ENCODE peak calls at places on chromosomes 11 and 22, in nine cellular contexts. O, A, P, U, T, Z, F, E and Y are unnamed samples.

GRCh38 chr11:16126361-16126760 is 230.0 kb downstream of the SOX6 start:
- DNase-seq in P (no peak), Z (no peak), U (no peak), T (no peak), F (no peak), E (no peak), O (no peak), A (no peak), Y (no peak)

GRCh38 chr11:67558084-67558772 is 25.4 kb upstream of the GSTP1 start:
- DNase-seq in A (no peak), P (no peak), F (no peak), U (peak; percentile 53), O (no peak), T (peak; percentile 71), E (no peak), Z (no peak), Y (no peak)

GRCh38 chr11:133946541-133947297 is 10.0 kb downstream of the IGSF9B start:
- DNase-seq in E (no peak), A (no peak), P (no peak), Z (no peak), F (no peak), T (no peak), O (no peak), U (no peak), Y (no peak)

GRCh38 chr22:20750461-20751184 is 23.3 kb upstream of the SERPIND1 start:
- DNase-seq in E (peak; percentile 70), A (peak; percentile 22), P (no peak), U (peak; percentile 50), O (peak; percentile 61), Z (peak; percentile 72), F (peak; percentile 77), T (peak; percentile 38), Y (no peak)

GRCh38 chr11:44950036-44950624 is 553 bp downstream of the TP53I11 start:
- DNase-seq in U (peak; percentile 38), T (peak; percentile 58), O (peak; percentile 19), Z (peak; percentile 31), F (no peak), A (no peak), P (peak; percentile 85), E (peak; percentile 31), Y (peak; percentile 89)

GRCh38 chr11:46363031-46363407 is 15.8 kb downstream of the DGKZ start:
- DNase-seq in U (peak; percentile 46), Z (peak; percentile 41), E (no peak), T (no peak), A (no peak), P (no peak), O (no peak), F (no peak), Y (no peak)

GRCh38 chr22:28978158-28978557 is 83.5 kb downstream of the C22orf31 start:
- DNase-seq in F (no peak), Z (no peak), O (peak; percentile 23), U (no peak), T (no peak), P (no peak), A (peak; percentile 17), E (no peak), Y (no peak)

GRCh38 chr11:33135216-33135615 is 26.1 kb downstream of the CSTF3 start:
- DNase-seq in T (no peak), E (no peak), Z (no peak), O (no peak), F (no peak), P (no peak), U (no peak), A (no peak), Y (no peak)

GRCh38 chr11:13215157-13215556 is 62.4 kb upstream of the BMAL1 start:
- DNase-seq in U (no peak), O (no peak), P (no peak), Z (no peak), F (no peak), A (peak; percentile 71), E (no peak), T (no peak), Y (no peak)

GRCh38 chr11:69002101-69002742 is 10.8 kb downstream of the MRGPRF start:
- DNase-seq in Z (no peak), A (no peak), F (peak; percentile 80), E (no peak), T (peak; percentile 8), O (no peak), U (no peak), P (no peak), Y (no peak)

GRCh38 chr11:46240371-46240770 is 37.1 kb upstream of the CREB3L1 start:
- DNase-seq in E (no peak), Z (no peak), O (no peak), T (no peak), F (no peak), A (no peak), P (no peak), U (no peak), Y (no peak)

GRCh38 chr11:120135838-120136237 is 2.1 kb downstream of the TRIM29 start:
- DNase-seq in F (no peak), O (no peak), P (no peak), E (no peak), Z (no peak), U (peak; percentile 4), A (no peak), T (no peak), Y (peak; percentile 7)

GRCh38 chr22:50016988-50017700 is 4.6 kb upstream of the IL17REL start:
- DNase-seq in U (peak; percentile 63), O (no peak), T (peak; percentile 11), Z (no peak), E (no peak), F (peak; percentile 50), P (no peak), A (no peak), Y (peak; percentile 67)

GRCh38 chr22:25942989-25943411 is 201.0 kb downstream of the MYO18B start:
- DNase-seq in Z (no peak), T (no peak), E (no peak), A (no peak), O (no peak), F (no peak), U (no peak), P (no peak), Y (no peak)

GRCh38 chr11:34567733-34568132 is 53.2 kb upstream of the EHF start:
- DNase-seq in F (no peak), O (no peak), U (no peak), A (no peak), T (no peak), Z (no peak), P (no peak), E (no peak), Y (no peak)

GRCh38 chr11:63491240-63491587 is 247 bp upstream of the PLAAT5 start:
- DNase-seq in O (no peak), Z (no peak), U (no peak), T (no peak), A (no peak), F (no peak), P (no peak), E (no peak), Y (no peak)

GRCh38 chr11:63490551-63491239 is at the start of gene PLAAT5:
- DNase-seq in P (peak; percentile 73), O (peak; percentile 72), A (no peak), E (no peak), T (peak; percentile 16), Z (no peak), F (peak; percentile 76), U (no peak), Y (peak; percentile 90)

GRCh38 chr11:63488789-63489188 is 2.2 kb downstream of the PLAAT5 start:
- DNase-seq in P (no peak), F (no peak), A (no peak), O (no peak), Z (no peak), U (no peak), E (no peak), T (no peak), Y (no peak)

GRCh38 chr11:63491614-63492372 is 826 bp upstream of the PLAAT5 start:
- DNase-seq in O (no peak), Z (no peak), F (no peak), A (no peak), U (no peak), T (no peak), E (no peak), P (no peak), Y (no peak)

GRCh38 chr11:63489879-63490278 is 1.1 kb downstream of the PLAAT5 start:
- DNase-seq in Z (no peak), T (no peak), E (no peak), F (no peak), P (no peak), A (no peak), U (no peak), O (no peak), Y (no peak)
- TF ChIP-seq POLR2A in Z (no peak), T (no peak), E (no peak), F (no peak), P (no peak), A (no peak), U (no peak), O (no peak), Y (no peak)

DNA sequence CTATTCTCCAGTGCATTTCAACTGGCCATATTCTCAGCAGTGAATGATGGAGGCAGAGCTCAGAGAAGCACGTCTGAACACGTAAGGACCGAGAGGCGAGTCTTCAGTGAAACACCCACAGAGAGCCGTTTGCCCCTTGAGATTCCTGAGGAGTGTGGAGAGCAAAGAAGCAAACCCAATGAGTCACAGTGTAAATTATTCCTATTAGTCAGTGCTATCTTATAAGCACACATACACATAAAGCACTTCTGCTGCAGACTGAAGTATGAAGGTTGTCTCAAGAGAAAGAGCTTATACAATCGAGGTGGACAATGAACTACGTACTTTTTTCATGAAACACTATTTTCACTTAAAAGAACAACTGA is 37.4 kb downstream of the GALNT18 start:
- DNase-seq in P (peak; percentile 3), Z (no peak), U (no peak), A (peak; percentile 82), T (no peak), F (no peak), O (no peak), E (no peak), Y (no peak)
- TF ChIP-seq EP300 in P (no peak), Z (no peak), U (no peak), A (no peak), T (no peak), F (no peak), O (no peak), E (no peak), Y (no peak)

GRCh38 chr11:121497176-121497995 is 44.6 kb upstream of the SORL1-AS1 start:
- DNase-seq in E (no peak), F (no peak), A (no peak), T (peak; percentile 17), O (no peak), P (peak; percentile 23), Z (no peak), U (no peak), Y (no peak)
- TF ChIP-seq POLR2A in E (no peak), F (no peak), A (no peak), T (no peak), O (no peak), P (no peak), Z (no peak), U (no peak), Y (no peak)

DNA sequence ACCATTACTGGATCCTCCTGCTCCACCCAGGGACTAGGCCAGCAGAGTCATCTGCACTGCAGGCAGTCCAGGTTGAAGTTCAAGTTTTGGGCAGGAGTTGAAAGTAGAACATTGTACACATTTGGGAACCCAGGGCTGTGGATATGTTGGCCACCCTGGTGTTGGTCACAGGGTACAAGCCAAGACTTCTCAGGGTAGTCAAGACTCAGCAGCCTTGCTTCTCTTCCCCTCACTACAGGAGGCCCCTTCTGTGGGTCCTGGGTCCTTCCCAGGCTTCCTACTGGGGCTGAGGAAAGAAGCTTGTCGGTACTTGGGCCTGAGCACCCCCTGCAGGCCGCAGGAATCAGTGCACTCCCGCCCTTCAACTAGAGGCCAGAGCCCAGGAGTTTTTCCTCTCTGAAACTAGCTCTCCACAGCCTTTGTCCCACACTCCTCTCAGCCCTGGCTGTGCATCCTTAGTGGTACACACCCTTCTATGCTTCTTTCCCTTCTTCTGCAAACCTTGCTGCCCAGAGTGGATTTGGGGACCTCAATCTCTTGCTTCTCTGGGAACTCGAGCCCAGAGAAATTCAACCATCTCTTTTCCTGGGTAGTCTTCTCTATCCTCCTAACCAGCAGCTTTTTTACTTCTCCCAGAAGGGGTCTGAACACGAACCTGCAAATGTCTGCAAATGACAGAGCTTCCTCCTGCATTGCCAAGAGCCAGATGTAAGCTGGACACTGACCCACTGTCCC is 2.6 kb upstream of the HPX start:
- DNase-seq in P (peak; percentile 77), Z (peak; percentile 49), U (peak; percentile 63), E (peak; percentile 77), T (peak; percentile 61), F (peak; percentile 79), O (peak; percentile 35), A (peak; percentile 57), Y (peak; percentile 50)
- TF ChIP-seq EP300 in P (no peak), Z (no peak), U (no peak), E (no peak), T (no peak), F (no peak), O (no peak), A (no peak), Y (no peak)